ENCODE peak calls at places on chromosomes 2 and 18, in ten cellular contexts. J is breast epithelium, E is osteocyte, R is kidney, I is HFF-Myc, U is astrocyte of the spinal cord, G is RWPE2, T is uterus, Y is A673, D is neural progenitor cell. L is an unnamed sample.

GRCh38 chr18:7485616-7486015 is 81.5 kb upstream of the PTPRM start:
- DNase-seq in D (no peak), U (no peak), I (no peak), R (no peak), J (no peak), E (no peak), T (no peak), Y (no peak), G (no peak), L (no peak)

GRCh38 chr2:64730551-64731305 is 77.0 kb upstream of the SERTAD2 start:
- DNase-seq in E (no peak), T (peak; percentile 71), G (no peak), J (no peak), R (no peak), Y (peak; percentile 58), U (peak; percentile 74), I (peak; percentile 70), D (peak; percentile 54), L (no peak)

GRCh38 chr2:20326163-20326780 is 24.4 kb downstream of the PUM2 start:
- DNase-seq in T (peak; percentile 42), U (peak; percentile 58), I (peak; percentile 27), J (no peak), E (no peak), D (peak; percentile 57), R (peak; percentile 17), Y (peak; percentile 68), G (no peak), L (no peak)

GRCh38 chr2:119184512-119184911 is 26.0 kb upstream of the C1QL2 start:
- DNase-seq in Y (no peak), T (no peak), E (no peak), I (no peak), R (no peak), U (no peak), J (no peak), G (no peak), D (no peak), L (no peak)

GRCh38 chr2:64017811-64018714 is 1.2 kb downstream of the VPS54 start:
- DNase-seq in U (peak; percentile 57), G (no peak), J (no peak), E (no peak), R (no peak), T (no peak), I (no peak), D (peak; percentile 29), Y (peak; percentile 47), L (no peak)

GRCh38 chr2:187500585-187501359 is 52.7 kb upstream of the CALCRL start:
- DNase-seq in D (peak; percentile 43), I (no peak), R (no peak), G (no peak), Y (peak; percentile 80), U (peak; percentile 57), T (no peak), J (no peak), E (no peak), L (no peak)

GRCh38 chr2:195342105-195342504 is 314.9 kb upstream of the SLC39A10 start:
- DNase-seq in E (no peak), Y (no peak), T (no peak), G (no peak), I (no peak), R (no peak), U (no peak), J (no peak), D (no peak), L (no peak)

GRCh38 chr2:144419218-144419617 is 100.7 kb downstream of the ZEB2 start:
- DNase-seq in T (no peak), J (no peak), Y (no peak), U (no peak), G (no peak), D (no peak), R (no peak), I (no peak), E (no peak), L (no peak)

GRCh38 chr2:221568299-221568698 is 3.8 kb downstream of the EPHA4 start:
- DNase-seq in E (no peak), D (no peak), U (no peak), I (no peak), J (no peak), T (no peak), Y (no peak), R (no peak), G (no peak), L (no peak)

GRCh38 chr2:99878951-99879350 is 263.4 kb downstream of the AFF3 start:
- DNase-seq in D (no peak), I (no peak), Y (no peak), U (peak; percentile 88), J (no peak), T (no peak), E (no peak), R (no peak), G (no peak), L (no peak)

GRCh38 chr2:212532585-212532984 is 6.0 kb downstream of the ERBB4 start:
- DNase-seq in E (no peak), T (no peak), I (no peak), R (no peak), U (no peak), J (no peak), D (no peak), Y (peak; percentile 62), G (no peak), L (no peak)

GRCh38 chr2:64122358-64122757 is 21.9 kb downstream of the PELI1 start:
- DNase-seq in R (no peak), G (no peak), D (no peak), T (no peak), U (no peak), J (no peak), Y (no peak), E (no peak), I (no peak), L (no peak)

GRCh38 chr2:233449071-233449901 is 95.0 kb downstream of the DGKD start:
- DNase-seq in G (peak; percentile 69), D (peak; percentile 79), R (peak; percentile 72), Y (peak; percentile 74), E (no peak), T (no peak), I (no peak), U (peak; percentile 57), J (peak; percentile 43), L (no peak)
- TF ChIP-seq CTCF in G (peak; percentile 78), D (peak; percentile 81), R (peak; percentile 62), Y (peak; percentile 89), E (peak; percentile 88), T (peak; percentile 26), I (peak; percentile 54), U (peak; percentile 92), J (no peak), L (no peak)

GRCh38 chr2:48728827-48729226 is 26.7 kb downstream of the LHCGR start:
- DNase-seq in R (no peak), I (no peak), G (no peak), J (no peak), D (no peak), U (no peak), Y (no peak), T (no peak), E (no peak), L (no peak)

GRCh38 chr2:48725696-48726494 is 29.6 kb downstream of the LHCGR start:
- DNase-seq in G (no peak), I (no peak), T (no peak), R (no peak), J (no peak), U (no peak), D (no peak), E (no peak), Y (no peak), L (no peak)

GRCh38 chr2:48724278-48724677 is 31.2 kb downstream of the LHCGR start:
- DNase-seq in G (no peak), U (no peak), D (no peak), T (no peak), R (no peak), E (no peak), I (no peak), Y (no peak), J (no peak), L (no peak)

GRCh38 chr2:48728295-48728694 is 27.2 kb downstream of the LHCGR start:
- DNase-seq in J (no peak), R (no peak), E (no peak), U (no peak), D (no peak), I (no peak), Y (no peak), T (no peak), G (no peak), L (no peak)

GRCh38 chr2:48727560-48727959 is 28.0 kb downstream of the LHCGR start:
- DNase-seq in J (no peak), E (no peak), T (no peak), Y (no peak), D (no peak), G (no peak), U (no peak), I (no peak), R (no peak), L (no peak)
- TF ChIP-seq CTCF in J (no peak), E (peak; percentile 57), T (no peak), Y (no peak), D (peak; percentile 37), G (peak; percentile 34), U (no peak), I (peak; percentile 3), R (no peak), L (no peak)

DNA sequence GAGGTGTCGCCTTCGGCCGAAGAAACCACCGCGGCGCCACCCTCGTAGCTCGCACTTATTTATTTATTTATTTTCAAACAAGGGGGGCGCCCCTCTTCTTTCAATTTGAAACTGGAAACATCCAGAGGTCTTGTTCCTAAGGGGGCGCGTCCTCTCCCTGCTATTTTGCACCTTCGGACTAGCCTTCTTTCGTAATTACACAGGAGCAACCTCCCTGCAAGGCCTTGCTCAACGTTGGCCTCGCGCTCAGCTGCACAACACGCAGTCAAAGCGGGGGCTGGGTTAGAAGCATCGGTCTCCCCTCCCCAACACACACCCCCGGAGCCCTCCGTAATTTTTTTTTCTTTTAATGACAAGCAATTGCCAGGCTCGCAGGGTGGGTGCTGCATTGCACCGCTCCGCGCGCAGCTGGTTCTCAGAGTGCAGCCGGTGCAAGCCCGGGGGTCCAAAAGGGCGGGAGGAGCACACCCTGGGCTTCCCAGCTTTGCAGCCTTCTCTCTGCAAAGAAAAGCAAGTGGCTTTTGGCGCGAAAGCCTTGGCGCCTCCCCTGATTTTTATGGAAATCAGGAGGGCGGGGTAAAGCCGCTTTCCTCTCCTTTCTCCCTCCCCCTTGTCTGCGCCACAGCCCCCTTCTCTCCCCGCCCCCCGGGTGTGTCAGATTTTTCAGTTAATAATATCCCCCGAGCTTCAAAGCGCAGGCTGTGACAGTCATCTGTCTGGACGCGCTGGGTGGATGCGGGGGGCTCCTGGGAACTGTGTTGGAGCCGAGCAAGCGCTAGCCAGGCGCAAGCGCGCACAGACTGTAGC is at the start of gene MYCN:
- DNase-seq in I (no peak), U (peak; percentile 40), J (peak; percentile 63), T (peak; percentile 40), G (no peak), Y (peak; percentile 95), D (peak; percentile 95), R (no peak), E (no peak), L (no peak)
- TF ChIP-seq CTCF in I (peak; percentile 78), U (no peak), J (no peak), T (peak; percentile 60), G (peak; percentile 82), Y (peak; percentile 89), D (peak; percentile 87), R (peak; percentile 77), E (peak; percentile 80), L (no peak)

DNA sequence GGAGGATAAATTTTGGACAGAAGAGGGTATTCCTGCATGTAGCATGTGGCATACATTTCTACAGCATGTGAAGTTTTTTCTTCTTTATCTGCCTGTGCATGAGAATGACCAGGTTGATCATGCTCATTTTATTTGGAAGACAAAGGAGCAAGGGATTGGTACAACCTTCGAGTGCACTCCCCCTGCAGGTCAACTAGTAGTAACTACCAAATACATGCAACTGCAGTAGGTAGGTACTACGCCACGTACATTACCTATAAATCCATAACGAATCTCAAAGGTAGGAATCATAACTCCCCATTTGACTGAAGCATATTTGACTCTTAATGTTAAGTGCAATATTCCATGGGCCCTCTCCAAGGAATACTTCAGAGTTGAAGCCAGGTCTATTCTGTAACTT is 763.9 kb downstream of the TSN start:
- DNase-seq in I (no peak), J (no peak), Y (no peak), D (peak; percentile 10), U (no peak), G (no peak), T (no peak), E (no peak), R (no peak), L (no peak)
- TF ChIP-seq CTCF in I (no peak), J (no peak), Y (peak; percentile 45), D (peak; percentile 39), U (no peak), G (peak; percentile 23), T (peak; percentile 3), E (no peak), R (no peak), L (no peak)

L was measured in omental fat pad.